ENCODE peak calls at places on chromosomes 12 and 14, in four cellular contexts. P is GM10248, Q is neural progenitor cell, O is NCI-H446 treated with DMSO at 0.1 percent for 48 hours. I is an unnamed sample.

GRCh38 chr12:121499929-121500793 is 80.7 kb downstream of the KDM2B start:
- DNase-seq in P (peak; percentile 86), Q (peak; percentile 81), O (no peak), I (peak; percentile 80)

GRCh38 chr12:32566663-32567634 is 112.2 kb upstream of the DNM1L start:
- DNase-seq in P (no peak), Q (no peak), O (no peak), I (peak; percentile 62)

GRCh38 chr12:12008232-12008850 is 62.4 kb upstream of the BCL2L14 start:
- DNase-seq in P (no peak), Q (peak; percentile 27), O (no peak), I (no peak)

GRCh38 chr14:62710811-62711210 is 334.4 kb downstream of the KCNH5 start:
- DNase-seq in P (no peak), Q (no peak), O (no peak), I (no peak)

GRCh38 chr14:96688629-96689028 is 108.6 kb upstream of the VRK1 start:
- DNase-seq in P (no peak), Q (no peak), O (no peak), I (no peak)

GRCh38 chr14:105249175-105250007 is 1.1 kb downstream of the BTBD6 start:
- DNase-seq in P (no peak), Q (peak; percentile 52), O (no peak), I (peak; percentile 64)

GRCh38 chr12:75720807-75721206 is 209.4 kb upstream of the KRR1 start:
- DNase-seq in P (no peak), Q (peak; percentile 22), O (no peak), I (peak; percentile 88)

GRCh38 chr14:36619853-36620252 is 37.4 kb upstream of the NKX2-8 start:
- DNase-seq in P (no peak), Q (no peak), O (no peak), I (no peak)

GRCh38 chr12:25950329-25951115 is 8.0 kb upstream of the RASSF8 start:
- DNase-seq in P (no peak), Q (no peak), O (no peak), I (peak; percentile 27)

I was measured in islet precursor cell.